ENCODE peak calls at places on chromosome 20, in four cellular contexts. G is HCT116, S is WERI-Rb-1, O is H9. L is an unnamed sample.

GRCh38 chr20:32387262-32387661 is 29.1 kb downstream of the ASXL1 start:
- DNase-seq in G (no peak), S (no peak), O (no peak), L (no peak)

GRCh38 chr20:60105404-60105803 is 147.2 kb downstream of the CDH26 start:
- DNase-seq in G (no peak), S (no peak), O (no peak), L (no peak)

GRCh38 chr20:57748601-57749130 is 38.9 kb upstream of the PMEPA1 start:
- DNase-seq in G (peak), S (peak), O (no peak), L (no peak)

GRCh38 chr20:25195962-25196700 is 619 bp downstream of the ENTPD6 start:
- DNase-seq in G (peak), S (peak), O (peak), L (peak)

GRCh38 chr20:25023316-25023715 is 30.8 kb upstream of the APMAP start:
- DNase-seq in G (no peak), S (no peak), O (no peak), L (no peak)

GRCh38 chr20:5397418-5397817 is 80.7 kb upstream of the PROKR2 start:
- DNase-seq in G (peak), S (no peak), O (no peak), L (no peak)

GRCh38 chr20:32570401-32571190 is 14.5 kb downstream of the NOL4L start:
- DNase-seq in G (no peak), S (no peak), O (peak), L (peak)

GRCh38 chr20:20295621-20296498 is 72.0 kb upstream of the INSM1 start:
- DNase-seq in G (no peak), S (no peak), O (no peak), L (no peak)

GRCh38 chr20:50112512-50113419 is at the start of gene UBE2V1:
- DNase-seq in G (peak), S (peak), O (peak), L (peak)

GRCh38 chr20:5770987-5771318 is 20.8 kb downstream of the SHLD1 start:
- DNase-seq in G (no peak), S (no peak), O (no peak), L (no peak)

GRCh38 chr20:8545212-8545611 is 413.1 kb downstream of the PLCB1 start:
- DNase-seq in G (no peak), S (no peak), O (no peak), L (no peak)

GRCh38 chr20:49928411-49929141 is 7.6 kb upstream of the RNF114 start:
- DNase-seq in G (peak), S (peak), O (peak), L (peak)